ENCODE peak calls at places on chromosomes 1 and 21, in eight cellular contexts. V is fibroblast of lung, A is Right ventricle myocardium inferior, K is HEK293T, U is nucleus accumbens, Z is NCI-H146, F is NCI-H1436, X is NCI-H2081. R is an unnamed sample.

GRCh38 chr1:242554577-242554976 is 30.1 kb upstream of the PLD5 start:
- DNase-seq in F (no peak), X (no peak), U (no peak), Z (no peak), A (no peak), V (no peak), K (no peak), R (no peak)

GRCh38 chr1:53332833-53333232 is 5.0 kb upstream of the LRP8 start:
- DNase-seq in X (no peak), A (peak; percentile 20), F (no peak), Z (no peak), V (no peak), K (no peak), U (no peak), R (no peak)

GRCh38 chr1:59609245-59609644 is 205.5 kb upstream of the HOOK1 start:
- DNase-seq in A (no peak), K (no peak), V (no peak), U (no peak), X (no peak), Z (no peak), F (no peak), R (no peak)

GRCh38 chr1:160018900-160019299 is 12.9 kb downstream of the PIGM start:
- DNase-seq in X (no peak), F (no peak), Z (no peak), K (no peak), V (no peak), A (no peak), U (no peak), R (no peak)

GRCh38 chr1:12384836-12385456 is 155.1 kb downstream of the VPS13D start:
- DNase-seq in Z (no peak), U (no peak), F (no peak), V (no peak), K (no peak), X (no peak), A (no peak), R (no peak)

GRCh38 chr1:240044620-240045019 is 47.1 kb upstream of the FMN2 start:
- DNase-seq in X (no peak), K (no peak), F (no peak), Z (no peak), U (no peak), A (no peak), V (no peak), R (no peak)

GRCh38 chr1:158112994-158113758 is 67.5 kb upstream of the CD1D start:
- DNase-seq in F (peak; percentile 67), X (no peak), A (no peak), V (peak; percentile 20), U (no peak), Z (no peak), K (peak; percentile 78), R (peak; percentile 84)

GRCh38 chr1:53066941-53067738 is 5.1 kb downstream of the PODN start:
- DNase-seq in V (peak; percentile 39), U (no peak), Z (no peak), A (no peak), F (no peak), K (no peak), X (no peak), R (no peak)

GRCh38 chr1:31703431-31704260 is at the start of gene COL16A1:
- DNase-seq in V (peak; percentile 79), F (no peak), A (peak; percentile 87), X (peak; percentile 34), Z (peak; percentile 23), U (peak; percentile 66), K (no peak), R (peak; percentile 87)

GRCh38 chr1:42979037-42979432 is 20.4 kb upstream of the SLC2A1 start:
- DNase-seq in V (no peak), U (no peak), A (no peak), Z (no peak), F (no peak), X (no peak), K (no peak), R (no peak)

GRCh38 chr1:212286437-212287131 is 1.4 kb downstream of the PPP2R5A start:
- DNase-seq in V (peak; percentile 27), U (no peak), Z (no peak), A (no peak), X (no peak), F (no peak), K (no peak), R (no peak)

GRCh38 chr1:228004887-228005462 is 1.8 kb upstream of the WNT3A start:
- DNase-seq in F (no peak), A (no peak), Z (no peak), U (no peak), V (no peak), K (peak; percentile 12), X (no peak), R (peak; percentile 45)

GRCh38 chr1:89697397-89697796 is 64.5 kb downstream of the LRRC8C start:
- DNase-seq in K (no peak), V (no peak), X (no peak), A (no peak), Z (no peak), F (no peak), U (no peak), R (no peak)

GRCh38 chr21:25054689-25055088 is 552.6 kb downstream of the MRPL39 start:
- DNase-seq in U (no peak), A (no peak), Z (no peak), X (no peak), F (no peak), K (no peak), V (no peak), R (no peak)

GRCh38 chr1:205545001-205545919 is 40.8 kb downstream of the CDK18 start:
- DNase-seq in V (no peak), X (no peak), U (no peak), K (no peak), A (no peak), F (no peak), Z (no peak), R (no peak)

GRCh38 chr1:58074702-58075578 is 471.6 kb downstream of the OMA1 start:
- DNase-seq in F (no peak), K (no peak), Z (no peak), A (no peak), X (no peak), U (no peak), V (no peak), R (no peak)

GRCh38 chr1:60913039-60913438 is 169.3 kb upstream of the NFIA start:
- DNase-seq in K (no peak), A (no peak), F (no peak), V (no peak), Z (no peak), U (no peak), X (no peak), R (no peak)

R was measured in left kidney.